ENCODE peak calls at places on chromosomes 16 and 17, in ten cellular contexts. P is heart right ventricle; C is kidney glomerular epithelial cell; O is AG04450; F is RKO; A is amniotic stem cell; D is retinal pigment epithelial cell; Q is glomerular endothelial cell; E is activated effector memory CD4-positive, alpha-beta T cell treated with Interleukin-2 at 50 U/mL for 16 hours; X is C1 segment of cervical spinal cord. H is an unnamed sample.

GRCh38 chr16:86647561-86647960 is 69.2 kb downstream of the FOXL1 start:
- DNase-seq in F (no peak), X (no peak), Q (no peak), D (no peak), C (no peak), E (no peak), A (no peak), O (no peak), P (no peak), H (no peak)

GRCh38 chr16:67951485-67951884 is 7.6 kb upstream of the LCAT start:
- DNase-seq in F (no peak), P (peak), E (no peak), D (no peak), O (no peak), X (peak), Q (no peak), C (no peak), A (no peak), H (no peak)

GRCh38 chr16:6573577-6573976 is 759.1 kb upstream of the RBFOX1 start:
- DNase-seq in Q (no peak), A (no peak), E (no peak), D (no peak), X (peak), O (no peak), C (no peak), P (no peak), F (peak), H (no peak)

GRCh38 chr16:70740919-70741778 is 55.3 kb upstream of the MTSS2 start:
- DNase-seq in X (no peak), Q (no peak), P (no peak), F (no peak), A (no peak), O (no peak), C (peak), E (no peak), D (no peak), H (no peak)

GRCh38 chr16:51048544-51048943 is 102.5 kb downstream of the SALL1 start:
- DNase-seq in F (peak), E (no peak), O (no peak), X (no peak), D (no peak), P (no peak), A (no peak), Q (no peak), C (peak), H (no peak)

GRCh38 chr17:7130626-7131467 is 16.2 kb upstream of the ASGR2 start:
- DNase-seq in Q (no peak), O (no peak), A (no peak), C (peak), P (peak), D (no peak), E (no peak), F (no peak), X (no peak), H (no peak)

GRCh38 chr17:37844158-37844976 is 79.8 kb upstream of the TBC1D3K start:
- DNase-seq in Q (no peak), C (no peak), E (peak), X (peak), O (peak), A (no peak), P (peak), D (no peak), F (no peak), H (peak)

GRCh38 chr17:47785538-47786123 is 36.0 kb downstream of the OSBPL7 start:
- DNase-seq in D (no peak), A (no peak), E (no peak), C (no peak), F (peak), Q (no peak), X (no peak), P (no peak), O (no peak), H (peak)

GRCh38 chr16:28503470-28504259 is 3.0 kb downstream of the IL27 start:
- DNase-seq in D (no peak), O (no peak), Q (no peak), C (no peak), A (no peak), X (no peak), P (no peak), E (no peak), F (no peak), H (no peak)

GRCh38 chr16:3665508-3665907 is 11.0 kb downstream of the DNASE1 start:
- DNase-seq in F (no peak), Q (no peak), D (no peak), E (peak), C (no peak), X (no peak), P (no peak), O (no peak), A (no peak), H (no peak)

GRCh38 chr17:67585077-67585602 is 132.6 kb upstream of the NOL11 start:
- DNase-seq in C (no peak), D (no peak), E (no peak), Q (no peak), X (no peak), O (no peak), P (no peak), F (no peak), A (no peak), H (peak)

GRCh38 chr17:81691608-81692007 is 7.8 kb downstream of the HGS start:
- DNase-seq in Q (no peak), D (no peak), P (no peak), X (no peak), A (no peak), C (no peak), F (no peak), E (no peak), O (no peak), H (no peak)

GRCh38 chr16:27378871-27379580 is 22.9 kb upstream of the IL21R start:
- DNase-seq in P (no peak), F (no peak), E (no peak), A (no peak), O (no peak), X (no peak), C (no peak), D (no peak), Q (no peak), H (no peak)

GRCh38 chr16:53100889-53101288 is 46.1 kb downstream of the CHD9 start:
- DNase-seq in F (no peak), P (no peak), O (no peak), A (no peak), X (no peak), D (no peak), E (no peak), Q (no peak), C (no peak), H (no peak)

GRCh38 chr16:1194665-1195392 is 30.2 kb downstream of the TPSG1 start:
- DNase-seq in O (no peak), F (no peak), C (no peak), Q (no peak), D (no peak), A (no peak), P (no peak), E (no peak), X (no peak), H (no peak)

GRCh38 chr16:856811-857210 is 56.3 kb upstream of the GNG13 start:
- DNase-seq in P (no peak), A (no peak), Q (no peak), X (no peak), D (no peak), C (no peak), E (no peak), F (no peak), O (no peak), H (no peak)

GRCh38 chr16:21283521-21284289 is 5.6 kb upstream of the CRYM start:
- DNase-seq in X (no peak), C (no peak), F (peak), E (no peak), O (no peak), D (no peak), A (no peak), P (peak), Q (no peak), H (peak)

GRCh38 chr17:44543213-44543904 is 13.9 kb upstream of the FZD2 start:
- DNase-seq in C (peak), E (no peak), Q (no peak), O (peak), F (no peak), P (no peak), D (peak), X (no peak), A (peak), H (peak)

GRCh38 chr16:66590322-66590721 is 11.1 kb downstream of the CMTM2 start:
- DNase-seq in D (no peak), C (no peak), X (no peak), O (no peak), Q (no peak), P (no peak), F (no peak), E (no peak), A (no peak), H (no peak)

GRCh38 chr17:39599006-39599664 is 8.6 kb downstream of the NEUROD2 start:
- DNase-seq in A (no peak), E (no peak), P (no peak), C (no peak), O (no peak), D (no peak), X (no peak), Q (no peak), F (no peak), H (no peak)

GRCh38 chr16:27430923-27431484 is 29.0 kb downstream of the IL21R start:
- DNase-seq in E (no peak), O (no peak), C (no peak), Q (no peak), X (no peak), D (no peak), A (no peak), P (peak), F (no peak), H (no peak)

GRCh38 chr16:74651841-74652240 is 14.8 kb downstream of the RFWD3 start:
- DNase-seq in X (no peak), O (no peak), P (no peak), A (no peak), D (no peak), Q (no peak), C (no peak), E (no peak), F (no peak), H (peak)

GRCh38 chr17:68832140-68832871 is 122.9 kb downstream of the ABCA8 start:
- DNase-seq in A (no peak), C (no peak), F (no peak), E (no peak), Q (no peak), D (no peak), O (no peak), X (no peak), P (peak), H (no peak)

GRCh38 chr17:19269641-19270040 is 32.5 kb downstream of the EPN2 start:
- DNase-seq in X (no peak), D (no peak), A (no peak), P (no peak), Q (no peak), E (no peak), C (no peak), O (no peak), F (no peak), H (no peak)

GRCh38 chr16:88686062-88686438 is 257 bp downstream of the SNAI3 start:
- DNase-seq in P (no peak), Q (no peak), O (no peak), F (no peak), X (no peak), E (peak), D (no peak), C (no peak), A (no peak), H (no peak)